ENCODE peak calls at places on chromosomes 3 and 15, in eight cellular contexts. One of them, this sample, is unnamed.
A peak's percentile ranks its signal among the peaks of the same experiment; 100 is the strongest.

GRCh38 chr3:123686254-123686653 is 101.4 kb upstream of the HACD2 start:
- DNase-seq in neural crest cell: no peak
- DNase-seq in H1: no peak
- DNase-seq in nephron progenitor cell: peak; percentile 23
- DNase-seq in RWPE1: no peak
- DNase-seq in AG09319: no peak
- DNase-seq in body of pancreas: no peak
- DNase-seq in OCI-LY7: no peak
- DNase-seq in this sample: no peak

GRCh38 chr3:177250108-177250507 is 52.8 kb upstream of the TBL1XR1 start:
- DNase-seq in neural crest cell: no peak
- DNase-seq in RWPE1: no peak
- DNase-seq in H1: no peak
- DNase-seq in body of pancreas: no peak
- DNase-seq in OCI-LY7: no peak
- DNase-seq in nephron progenitor cell: no peak
- DNase-seq in AG09319: no peak
- DNase-seq in this sample: peak; percentile 15

GRCh38 chr3:132090921-132091320 is 56.1 kb upstream of the CPNE4 start:
- DNase-seq in RWPE1: no peak
- DNase-seq in AG09319: no peak
- DNase-seq in H1: no peak
- DNase-seq in body of pancreas: no peak
- DNase-seq in neural crest cell: no peak
- DNase-seq in OCI-LY7: no peak
- DNase-seq in nephron progenitor cell: no peak
- DNase-seq in this sample: no peak

GRCh38 chr15:74174966-74175270 is 1.4 kb downstream of the ISLR start:
- DNase-seq in OCI-LY7: no peak
- DNase-seq in H1: no peak
- DNase-seq in RWPE1: no peak
- DNase-seq in AG09319: no peak
- DNase-seq in body of pancreas: no peak
- DNase-seq in neural crest cell: no peak
- DNase-seq in nephron progenitor cell: no peak
- DNase-seq in this sample: no peak

GRCh38 chr3:157786216-157786615 is 283.0 kb upstream of the VEPH1 start:
- DNase-seq in body of pancreas: no peak
- DNase-seq in RWPE1: peak; percentile 69
- DNase-seq in OCI-LY7: no peak
- DNase-seq in neural crest cell: no peak
- DNase-seq in nephron progenitor cell: no peak
- DNase-seq in H1: no peak
- DNase-seq in AG09319: peak; percentile 85
- DNase-seq in this sample: no peak

GRCh38 chr3:72659609-72660008 is 188.6 kb downstream of the SHQ1 start:
- DNase-seq in H1: no peak
- DNase-seq in neural crest cell: no peak
- DNase-seq in nephron progenitor cell: no peak
- DNase-seq in RWPE1: no peak
- DNase-seq in AG09319: no peak
- DNase-seq in OCI-LY7: no peak
- DNase-seq in body of pancreas: peak; percentile 61
- DNase-seq in this sample: no peak

GRCh38 chr3:126356373-126357298 is 572 bp downstream of the KLF15 start:
- DNase-seq in body of pancreas: peak; percentile 66
- DNase-seq in nephron progenitor cell: peak; percentile 49
- DNase-seq in neural crest cell: peak; percentile 15
- DNase-seq in AG09319: no peak
- DNase-seq in H1: no peak
- DNase-seq in OCI-LY7: peak; percentile 40
- DNase-seq in RWPE1: no peak
- DNase-seq in this sample: no peak

GRCh38 chr3:11910971-11911531 is 64.4 kb upstream of the TAMM41 start:
- DNase-seq in OCI-LY7: no peak
- DNase-seq in nephron progenitor cell: no peak
- DNase-seq in RWPE1: no peak
- DNase-seq in body of pancreas: peak; percentile 39
- DNase-seq in neural crest cell: no peak
- DNase-seq in H1: no peak
- DNase-seq in AG09319: no peak
- DNase-seq in this sample: peak; percentile 80

GRCh38 chr3:180280601-180281000 is 243.9 kb upstream of the PEX5L start:
- DNase-seq in body of pancreas: no peak
- DNase-seq in AG09319: no peak
- DNase-seq in neural crest cell: no peak
- DNase-seq in OCI-LY7: no peak
- DNase-seq in RWPE1: no peak
- DNase-seq in nephron progenitor cell: no peak
- DNase-seq in H1: no peak
- DNase-seq in this sample: no peak

GRCh38 chr3:170809021-170809974 is 60.7 kb downstream of the RPL22L1 start:
- DNase-seq in H1: no peak
- DNase-seq in AG09319: peak; percentile 57
- DNase-seq in body of pancreas: peak; percentile 40
- DNase-seq in OCI-LY7: peak; percentile 48
- DNase-seq in nephron progenitor cell: peak; percentile 34
- DNase-seq in RWPE1: peak; percentile 78
- DNase-seq in neural crest cell: peak; percentile 6
- DNase-seq in this sample: no peak
- TF ChIP-seq CTCF in H1: peak; percentile 83
- TF ChIP-seq CTCF in AG09319: peak; percentile 74
- TF ChIP-seq CTCF in body of pancreas: peak; percentile 14
- TF ChIP-seq CTCF in OCI-LY7: peak; percentile 73
- TF ChIP-seq CTCF in nephron progenitor cell: peak; percentile 49
- TF ChIP-seq CTCF in RWPE1: peak; percentile 65
- TF ChIP-seq CTCF in neural crest cell: peak; percentile 55
- TF ChIP-seq CTCF in this sample: peak; percentile 78

DNA sequence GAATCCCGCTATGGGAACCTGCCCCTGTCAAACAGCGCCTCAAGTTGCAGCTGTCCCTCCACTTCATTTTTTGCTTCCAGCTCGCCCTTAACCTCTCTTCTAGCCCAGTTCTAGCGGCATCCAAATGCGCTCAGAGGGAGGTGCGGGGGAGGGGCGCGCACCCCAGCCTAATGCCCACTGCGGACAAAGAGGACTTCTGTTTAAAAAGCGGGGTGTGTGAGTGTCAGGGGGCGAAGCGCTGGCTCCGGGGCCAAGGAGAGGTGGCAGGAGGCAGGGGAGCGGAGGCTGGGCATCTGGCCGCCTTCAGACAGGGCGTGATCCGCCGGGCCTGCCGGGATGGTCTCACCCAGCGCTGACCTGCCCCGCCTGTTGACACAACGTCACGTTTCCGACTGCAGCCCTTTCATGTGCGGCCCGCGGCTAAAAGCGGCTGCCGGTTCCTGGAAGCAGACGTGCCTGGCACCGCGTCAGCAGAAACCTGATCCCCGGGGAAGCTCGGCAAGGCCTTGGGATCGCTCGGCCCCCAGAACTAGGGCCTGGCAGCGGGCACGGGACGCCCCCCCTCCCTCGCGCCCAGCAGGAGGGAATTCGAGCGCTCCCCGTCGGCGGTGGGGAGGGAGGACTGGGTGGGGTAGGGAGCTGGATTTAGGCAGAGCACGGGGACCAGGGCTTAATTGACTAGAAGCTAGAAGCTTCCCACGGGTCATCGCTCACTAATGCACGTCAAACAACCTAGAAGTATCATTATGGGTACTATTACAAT is 7.6 kb downstream of the BHLHE40 start:
- DNase-seq in body of pancreas: peak; percentile 99
- DNase-seq in neural crest cell: peak; percentile 74
- DNase-seq in AG09319: peak; percentile 96
- DNase-seq in OCI-LY7: no peak
- DNase-seq in nephron progenitor cell: peak; percentile 90
- DNase-seq in H1: peak; percentile 85
- DNase-seq in RWPE1: peak; percentile 83
- DNase-seq in this sample: peak; percentile 97
- TF ChIP-seq CTCF in body of pancreas: no peak
- TF ChIP-seq CTCF in neural crest cell: no peak
- TF ChIP-seq CTCF in AG09319: no peak
- TF ChIP-seq CTCF in OCI-LY7: no peak
- TF ChIP-seq CTCF in nephron progenitor cell: no peak
- TF ChIP-seq CTCF in H1: no peak
- TF ChIP-seq CTCF in RWPE1: no peak
- TF ChIP-seq CTCF in this sample: no peak

DNA sequence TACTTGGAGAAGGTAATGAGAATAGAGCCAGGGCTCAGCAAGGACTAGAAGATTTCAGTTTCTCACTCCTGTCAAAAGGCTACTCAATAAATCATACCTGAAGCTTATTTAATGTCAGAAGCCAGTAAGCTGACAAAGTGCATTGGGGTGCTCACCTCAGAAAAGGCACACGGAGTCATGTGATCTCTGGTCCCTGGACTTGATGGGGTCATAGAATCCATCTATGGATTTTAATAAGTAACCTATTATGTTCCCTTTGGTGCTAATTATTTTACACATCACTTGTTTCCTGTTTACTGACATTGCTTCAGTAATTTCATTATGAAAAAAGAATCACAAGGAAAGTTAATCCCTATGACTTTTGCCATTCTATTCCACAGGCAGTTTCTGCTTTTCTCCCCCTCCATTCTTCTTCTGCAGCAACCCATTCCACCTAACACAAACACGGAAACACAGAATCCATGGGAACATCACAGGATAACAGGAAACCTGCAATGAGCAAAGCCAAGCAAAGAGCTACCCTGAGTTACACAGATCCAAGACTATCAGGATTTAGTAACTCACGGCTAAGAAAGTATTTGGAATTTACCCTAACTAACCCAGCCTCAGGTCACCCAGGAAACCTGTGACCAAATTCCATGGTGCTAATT is 159.6 kb downstream of the MEIS2 start:
- DNase-seq in OCI-LY7: no peak
- DNase-seq in H1: no peak
- DNase-seq in RWPE1: no peak
- DNase-seq in neural crest cell: no peak
- DNase-seq in body of pancreas: no peak
- DNase-seq in nephron progenitor cell: no peak
- DNase-seq in AG09319: no peak
- DNase-seq in this sample: no peak
- TF ChIP-seq CTCF in OCI-LY7: no peak
- TF ChIP-seq CTCF in H1: no peak
- TF ChIP-seq CTCF in RWPE1: no peak
- TF ChIP-seq CTCF in neural crest cell: no peak
- TF ChIP-seq CTCF in body of pancreas: no peak
- TF ChIP-seq CTCF in nephron progenitor cell: no peak
- TF ChIP-seq CTCF in AG09319: no peak
- TF ChIP-seq CTCF in this sample: no peak

GRCh38 chr3:71310595-71311319 is 272.8 kb downstream of the FOXP1 start:
- DNase-seq in RWPE1: no peak
- DNase-seq in body of pancreas: peak; percentile 19
- DNase-seq in AG09319: peak; percentile 32
- DNase-seq in OCI-LY7: no peak
- DNase-seq in H1: no peak
- DNase-seq in nephron progenitor cell: no peak
- DNase-seq in neural crest cell: no peak
- DNase-seq in this sample: no peak
- TF ChIP-seq CTCF in RWPE1: no peak
- TF ChIP-seq CTCF in body of pancreas: no peak
- TF ChIP-seq CTCF in AG09319: peak; percentile 18
- TF ChIP-seq CTCF in OCI-LY7: no peak
- TF ChIP-seq CTCF in H1: peak; percentile 31
- TF ChIP-seq CTCF in nephron progenitor cell: no peak
- TF ChIP-seq CTCF in neural crest cell: no peak
- TF ChIP-seq CTCF in this sample: no peak

GRCh38 chr3:24067483-24067882 is 122.4 kb downstream of the NR1D2 start:
- DNase-seq in nephron progenitor cell: no peak
- DNase-seq in AG09319: no peak
- DNase-seq in body of pancreas: no peak
- DNase-seq in neural crest cell: no peak
- DNase-seq in H1: no peak
- DNase-seq in OCI-LY7: no peak
- DNase-seq in RWPE1: no peak
- DNase-seq in this sample: no peak

GRCh38 chr3:24072193-24072592 is 127.1 kb downstream of the NR1D2 start:
- DNase-seq in body of pancreas: no peak
- DNase-seq in neural crest cell: no peak
- DNase-seq in AG09319: no peak
- DNase-seq in OCI-LY7: no peak
- DNase-seq in nephron progenitor cell: no peak
- DNase-seq in RWPE1: no peak
- DNase-seq in H1: no peak
- DNase-seq in this sample: no peak

GRCh38 chr3:24069045-24069444 is 124.0 kb downstream of the NR1D2 start:
- DNase-seq in H1: no peak
- DNase-seq in nephron progenitor cell: no peak
- DNase-seq in neural crest cell: no peak
- DNase-seq in OCI-LY7: peak; percentile 13
- DNase-seq in body of pancreas: peak; percentile 30
- DNase-seq in RWPE1: no peak
- DNase-seq in AG09319: no peak
- DNase-seq in this sample: no peak
- TF ChIP-seq CTCF in H1: peak; percentile 19
- TF ChIP-seq CTCF in nephron progenitor cell: no peak
- TF ChIP-seq CTCF in neural crest cell: peak; percentile 39
- TF ChIP-seq CTCF in OCI-LY7: peak; percentile 62
- TF ChIP-seq CTCF in body of pancreas: no peak
- TF ChIP-seq CTCF in RWPE1: peak; percentile 18
- TF ChIP-seq CTCF in AG09319: peak; percentile 34
- TF ChIP-seq CTCF in this sample: peak; percentile 33

DNA sequence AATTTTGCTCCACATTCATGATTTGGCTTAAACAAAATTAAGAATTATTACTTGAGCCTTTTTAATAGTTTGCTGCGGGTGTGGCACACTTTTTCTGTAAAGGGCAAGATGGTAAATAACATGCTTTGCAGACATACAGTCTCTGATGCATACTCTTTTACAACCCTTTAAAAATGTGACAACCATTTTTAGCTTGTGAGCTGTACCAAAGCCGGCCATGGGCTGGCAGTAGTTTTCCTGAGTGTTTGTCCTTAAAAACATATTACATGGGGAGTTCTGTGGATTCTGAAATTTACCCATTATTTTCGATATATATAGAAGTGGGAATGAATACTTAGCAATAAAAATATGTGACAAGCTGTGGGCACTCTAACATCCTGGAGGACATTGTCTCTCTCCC is 163.4 kb downstream of the FNDC3B start:
- DNase-seq in body of pancreas: no peak
- DNase-seq in AG09319: no peak
- DNase-seq in neural crest cell: no peak
- DNase-seq in nephron progenitor cell: no peak
- DNase-seq in RWPE1: no peak
- DNase-seq in OCI-LY7: no peak
- DNase-seq in H1: no peak
- DNase-seq in this sample: no peak
- TF ChIP-seq CTCF in body of pancreas: no peak
- TF ChIP-seq CTCF in AG09319: no peak
- TF ChIP-seq CTCF in neural crest cell: no peak
- TF ChIP-seq CTCF in nephron progenitor cell: no peak
- TF ChIP-seq CTCF in RWPE1: no peak
- TF ChIP-seq CTCF in OCI-LY7: no peak
- TF ChIP-seq CTCF in H1: no peak
- TF ChIP-seq CTCF in this sample: peak; percentile 5

GRCh38 chr15:82680200-82681102 is 29.2 kb downstream of the AP3B2 start:
- DNase-seq in neural crest cell: peak; percentile 29
- DNase-seq in RWPE1: peak; percentile 88
- DNase-seq in body of pancreas: peak; percentile 91
- DNase-seq in OCI-LY7: peak; percentile 65
- DNase-seq in AG09319: no peak
- DNase-seq in H1: peak; percentile 82
- DNase-seq in nephron progenitor cell: peak; percentile 85
- DNase-seq in this sample: no peak
- TF ChIP-seq CTCF in neural crest cell: peak; percentile 54
- TF ChIP-seq CTCF in RWPE1: peak; percentile 35
- TF ChIP-seq CTCF in body of pancreas: peak; percentile 15
- TF ChIP-seq CTCF in OCI-LY7: no peak
- TF ChIP-seq CTCF in AG09319: no peak
- TF ChIP-seq CTCF in H1: peak; percentile 55
- TF ChIP-seq CTCF in nephron progenitor cell: no peak
- TF ChIP-seq CTCF in this sample: no peak